ENCODE peak calls at places on chromosomes 11 and 22, in seven cellular contexts. Y, G, D, F, X, K and N are unnamed samples.

GRCh38 chr22:19940536-19941364 is 822 bp upstream of the COMT start:
- DNase-seq in Y (no peak), G (no peak), D (no peak), F (no peak), X (no peak), K (no peak), N (no peak)

GRCh38 chr11:8910662-8911039 is 338 bp upstream of the AKIP1 start:
- DNase-seq in Y (no peak), G (no peak), D (no peak), F (no peak), X (no peak), K (no peak), N (no peak)

GRCh38 chr11:105718641-105719040 is 108.8 kb downstream of the GRIA4 start:
- DNase-seq in Y (no peak), G (no peak), D (peak; percentile 24), F (no peak), X (no peak), K (no peak), N (no peak)

GRCh38 chr11:61141601-61142028 is 19.6 kb downstream of the VPS37C start:
- DNase-seq in Y (no peak), G (no peak), D (no peak), F (no peak), X (no peak), K (peak; percentile 79), N (no peak)

GRCh38 chr11:86637976-86638375 is 34.4 kb downstream of the ME3 start:
- DNase-seq in Y (peak; percentile 56), G (no peak), D (no peak), F (no peak), X (no peak), K (no peak), N (no peak)

GRCh38 chr11:130448416-130449068 is at the start of gene ADAMTS15:
- DNase-seq in Y (peak; percentile 84), G (peak; percentile 88), D (no peak), F (peak; percentile 69), X (peak; percentile 81), K (peak; percentile 76), N (peak; percentile 32)

GRCh38 chr11:116162086-116162485 is 610.7 kb downstream of the BUD13 start:
- DNase-seq in Y (no peak), G (no peak), D (no peak), F (no peak), X (no peak), K (no peak), N (no peak)

GRCh38 chr11:18754308-18754707 is 28.3 kb upstream of the IGSF22 start:
- DNase-seq in Y (no peak), G (no peak), D (no peak), F (no peak), X (no peak), K (no peak), N (no peak)

GRCh38 chr11:97537407-97538150 is 1147.8 kb downstream of the JRKL start:
- DNase-seq in Y (no peak), G (no peak), D (no peak), F (no peak), X (no peak), K (no peak), N (no peak)

GRCh38 chr11:95704865-95705264 is 84.7 kb downstream of the FAM76B start:
- DNase-seq in Y (no peak), G (no peak), D (no peak), F (no peak), X (no peak), K (no peak), N (no peak)

GRCh38 chr22:35467788-35468187 is 67.8 kb downstream of the MCM5 start:
- DNase-seq in Y (peak; percentile 56), G (peak; percentile 74), D (no peak), F (peak; percentile 57), X (no peak), K (peak; percentile 50), N (no peak)

GRCh38 chr22:40463017-40463631 is 92.7 kb downstream of the SGSM3 start:
- DNase-seq in Y (no peak), G (no peak), D (no peak), F (no peak), X (no peak), K (no peak), N (no peak)

GRCh38 chr22:47293368-47294221 is 531.1 kb downstream of the TBC1D22A start:
- DNase-seq in Y (no peak), G (peak; percentile 7), D (no peak), F (no peak), X (no peak), K (no peak), N (no peak)

GRCh38 chr22:43882122-43882767 is 9.6 kb downstream of the PNPLA5 start:
- DNase-seq in Y (no peak), G (no peak), D (no peak), F (no peak), X (no peak), K (peak; percentile 0), N (no peak)

GRCh38 chr11:15171956-15172355 is 57.2 kb downstream of the INSC start:
- DNase-seq in Y (no peak), G (no peak), D (no peak), F (no peak), X (no peak), K (no peak), N (no peak)

GRCh38 chr11:18455686-18456372 is at the start of gene LDHAL6A:
- DNase-seq in Y (no peak), G (no peak), D (no peak), F (no peak), X (no peak), K (no peak), N (no peak)

GRCh38 chr11:13289081-13289480 is 11.5 kb downstream of the BMAL1 start:
- DNase-seq in Y (peak; percentile 37), G (no peak), D (no peak), F (no peak), X (no peak), K (peak; percentile 11), N (peak; percentile 30)

GRCh38 chr11:92811341-92811740 is 158.1 kb upstream of the MTNR1B start:
- DNase-seq in Y (no peak), G (no peak), D (no peak), F (no peak), X (peak; percentile 9), K (no peak), N (no peak)

DNA sequence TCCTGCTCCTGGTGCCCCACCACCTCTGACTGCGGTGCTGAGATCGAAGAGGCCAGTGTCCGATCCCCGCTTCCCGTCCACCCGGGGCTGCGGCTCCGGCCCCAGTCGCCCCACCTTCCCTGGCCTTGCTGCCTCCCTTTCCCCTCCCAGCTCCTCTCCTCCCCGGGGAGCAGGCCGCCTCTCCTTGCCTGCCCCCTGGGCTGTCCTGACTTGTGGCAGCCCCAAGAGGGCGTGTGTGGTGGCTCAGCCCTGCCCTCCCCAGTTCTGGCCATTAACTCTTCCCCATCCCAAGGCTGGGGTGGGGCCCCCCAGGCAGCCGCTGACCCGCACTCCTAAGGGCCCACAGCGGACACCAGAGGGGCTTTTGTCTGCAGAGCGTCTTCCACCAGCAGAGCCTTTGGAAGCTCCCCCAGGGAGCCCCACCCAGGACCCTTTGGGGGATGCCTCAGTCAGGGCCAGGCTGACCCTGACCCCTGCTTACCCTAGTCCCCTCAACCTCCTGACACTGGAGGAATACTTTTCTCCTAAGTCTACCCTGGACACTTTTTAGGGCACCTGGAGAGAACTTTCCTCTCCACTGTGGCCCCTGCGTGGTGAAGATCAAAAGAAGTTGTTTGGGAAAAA is 16.7 kb downstream of the RTN4RL2 start:
- DNase-seq in Y (peak; percentile 34), G (no peak), D (no peak), F (peak; percentile 37), X (peak; percentile 63), K (peak; percentile 71), N (peak; percentile 27)
- TF ChIP-seq CTCF in Y (peak; percentile 35), G (peak; percentile 33), D (peak; percentile 79), F (no peak), X (peak; percentile 46), K (peak; percentile 36), N (peak; percentile 68)

GRCh38 chr11:21727102-21727501 is 465.8 kb upstream of the ANO5 start:
- DNase-seq in Y (no peak), G (no peak), D (no peak), F (no peak), X (no peak), K (no peak), N (no peak)
- TF ChIP-seq CTCF in Y (no peak), G (no peak), D (no peak), F (no peak), X (no peak), K (no peak), N (no peak)

GRCh38 chr22:24775769-24776492 is 1.4 kb upstream of the PIWIL3 start:
- DNase-seq in Y (no peak), G (no peak), D (no peak), F (no peak), X (no peak), K (no peak), N (no peak)
- TF ChIP-seq CTCF in Y (no peak), G (no peak), D (no peak), F (no peak), X (no peak), K (no peak), N (no peak)

DNA sequence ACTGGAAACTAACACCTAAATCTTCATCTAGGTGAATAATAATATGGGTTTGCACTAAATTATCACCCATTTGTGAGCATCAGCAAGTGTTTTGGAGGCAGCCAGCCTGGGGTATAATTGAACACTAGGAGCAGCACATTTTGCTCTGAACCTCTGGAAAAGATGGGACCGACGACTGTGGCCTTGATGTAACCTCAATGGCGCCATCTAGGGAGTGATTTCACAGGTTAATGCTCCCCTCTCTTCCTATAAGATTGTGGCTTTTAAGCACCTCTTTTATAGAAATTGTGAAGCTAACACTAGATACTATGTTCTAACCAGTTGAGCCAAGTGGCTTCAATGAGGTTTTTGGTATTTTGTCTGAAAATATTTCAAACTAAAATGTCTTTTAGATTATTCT is 203.7 kb downstream of the NELL1 start:
- DNase-seq in Y (no peak), G (no peak), D (no peak), F (no peak), X (no peak), K (peak; percentile 16), N (no peak)
- TF ChIP-seq CTCF in Y (no peak), G (no peak), D (peak; percentile 56), F (no peak), X (no peak), K (no peak), N (no peak)

DNA sequence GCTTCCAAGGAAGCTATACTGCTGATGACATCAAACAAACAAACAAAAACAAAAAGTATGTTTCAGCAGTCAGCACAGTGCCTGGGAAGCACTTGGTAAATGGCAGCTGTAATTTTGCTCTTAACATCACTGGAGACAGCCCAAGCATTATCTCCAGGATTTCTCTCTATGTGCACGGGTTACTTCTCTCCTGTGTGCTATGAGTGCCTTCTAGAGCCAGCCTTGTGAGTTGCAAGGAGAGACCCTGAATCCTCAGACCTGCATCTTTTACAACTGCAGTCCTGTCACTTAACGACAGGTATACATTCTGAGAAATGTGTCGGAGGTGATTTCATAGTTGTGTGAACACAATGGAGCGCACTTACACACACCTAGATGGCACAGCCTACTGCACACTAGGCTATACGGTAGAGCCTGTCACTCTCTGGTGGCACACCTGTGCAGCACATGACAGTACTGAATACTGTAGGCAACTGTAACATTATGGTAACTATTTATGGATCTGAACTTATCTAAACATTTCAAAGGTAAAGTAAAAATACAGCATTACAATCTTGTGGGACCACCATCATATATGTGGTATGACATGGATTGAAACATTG is 662.5 kb upstream of the B3GAT1 start:
- DNase-seq in Y (peak; percentile 2), G (no peak), D (peak; percentile 18), F (no peak), X (no peak), K (no peak), N (no peak)
- TF ChIP-seq CTCF in Y (no peak), G (no peak), D (peak; percentile 82), F (peak; percentile 6), X (no peak), K (no peak), N (no peak)